ENCODE peak calls at places on chromosome 18, in ten cellular contexts. J is HCT116, P is adrenal gland, C is H1, D is transverse colon, Y is HepG2, M is ovary, X is A549, Z is uterus, I is body of pancreas. S is an unnamed sample.

GRCh38 chr18:78496095-78496494 is 483.5 kb upstream of the SALL3 start:
- DNase-seq in J (no peak), I (peak), Y (no peak), C (no peak), M (no peak), P (no peak), X (no peak), D (no peak), Z (peak), S (no peak)

GRCh38 chr18:75218064-75218463 is 7.5 kb downstream of the TSHZ1 start:
- DNase-seq in Z (no peak), D (no peak), I (no peak), X (no peak), P (no peak), J (no peak), C (no peak), M (no peak), Y (no peak), S (no peak)

GRCh38 chr18:42078711-42079110 is 123.7 kb downstream of the PIK3C3 start:
- DNase-seq in Z (no peak), Y (no peak), C (no peak), J (no peak), P (no peak), D (no peak), I (no peak), X (no peak), M (no peak), S (no peak)

GRCh38 chr18:79588131-79588635 is 91.4 kb upstream of the CTDP1 start:
- DNase-seq in Z (peak), I (no peak), J (no peak), D (peak), C (no peak), P (no peak), X (no peak), M (peak), Y (no peak), S (no peak)

GRCh38 chr18:79620586-79621165 is 58.9 kb upstream of the CTDP1 start:
- DNase-seq in J (no peak), X (no peak), M (no peak), C (no peak), Y (no peak), Z (no peak), I (no peak), D (no peak), P (no peak), S (no peak)

GRCh38 chr18:46704189-46704588 is 47.2 kb upstream of the LOXHD1 start:
- DNase-seq in I (no peak), Y (no peak), Z (no peak), J (no peak), D (no peak), M (no peak), C (no peak), X (no peak), P (peak), S (no peak)

GRCh38 chr18:3709166-3709565 is 259.2 kb downstream of the TGIF1 start:
- DNase-seq in J (no peak), Y (no peak), M (no peak), X (no peak), I (no peak), P (no peak), C (no peak), D (no peak), Z (no peak), S (no peak)

GRCh38 chr18:34225218-34225553 is 473 bp upstream of the NOL4 start:
- DNase-seq in C (no peak), Y (no peak), D (no peak), I (no peak), P (no peak), J (no peak), X (no peak), Z (no peak), M (no peak), S (no peak)

GRCh38 chr18:56315363-56315762 is 323.0 kb downstream of the TXNL1 start:
- DNase-seq in Z (no peak), C (no peak), J (no peak), Y (no peak), P (no peak), M (no peak), X (no peak), D (no peak), I (no peak), S (no peak)

GRCh38 chr18:62558015-62558663 is 35.3 kb downstream of the ZCCHC2 start:
- DNase-seq in I (no peak), Y (no peak), M (no peak), D (no peak), C (no peak), Z (no peak), J (no peak), P (no peak), X (no peak), S (no peak)

GRCh38 chr18:3458952-3459853 is 9.2 kb downstream of the TGIF1 start:
- DNase-seq in Z (no peak), J (no peak), X (peak), Y (no peak), M (no peak), P (no peak), D (no peak), C (no peak), I (no peak), S (no peak)

GRCh38 chr18:79400591-79401381 is 5.1 kb downstream of the NFATC1 start:
- DNase-seq in J (no peak), X (no peak), D (no peak), C (no peak), P (peak), I (no peak), Z (no peak), Y (no peak), M (no peak), S (no peak)

GRCh38 chr18:37566479-37567060 is 972 bp upstream of the CELF4 start:
- DNase-seq in P (no peak), J (no peak), X (no peak), Y (no peak), M (no peak), C (no peak), D (no peak), Z (no peak), I (no peak), S (no peak)

GRCh38 chr18:46756172-46756558 is 688 bp downstream of the ST8SIA5 start:
- DNase-seq in X (no peak), P (peak), Z (no peak), J (no peak), M (no peak), I (no peak), C (no peak), D (no peak), Y (no peak), S (no peak)

GRCh38 chr18:36350839-36351474 is 53.4 kb downstream of the FHOD3 start:
- DNase-seq in P (no peak), I (no peak), X (no peak), C (no peak), Z (no peak), J (no peak), D (no peak), M (no peak), Y (no peak), S (no peak)

GRCh38 chr18:51941999-51942398 is 398.0 kb upstream of the DCC start:
- DNase-seq in I (no peak), M (no peak), C (no peak), P (no peak), J (no peak), Z (no peak), D (no peak), X (no peak), Y (no peak), S (no peak)

GRCh38 chr18:56458770-56459450 is 179.5 kb downstream of the TXNL1 start:
- DNase-seq in M (no peak), J (no peak), Z (no peak), X (no peak), D (no peak), Y (no peak), I (no peak), C (no peak), P (no peak), S (no peak)

GRCh38 chr18:43587538-43588153 is 310.4 kb upstream of the SYT4 start:
- DNase-seq in Y (peak), C (no peak), P (no peak), M (no peak), X (peak), D (no peak), Z (no peak), I (no peak), J (no peak), S (no peak)

GRCh38 chr18:21433436-21433835 is 167.1 kb downstream of the ESCO1 start:
- DNase-seq in P (no peak), C (no peak), M (no peak), Y (no peak), D (no peak), Z (no peak), I (no peak), J (no peak), X (no peak), S (no peak)

GRCh38 chr18:36849288-36850011 is 20.5 kb downstream of the KIAA1328 start:
- DNase-seq in J (no peak), I (no peak), X (no peak), Z (no peak), C (no peak), D (no peak), M (no peak), P (no peak), Y (no peak), S (no peak)

GRCh38 chr18:74562775-74563174 is 28.5 kb downstream of the CNDP1 start:
- DNase-seq in I (no peak), X (no peak), D (no peak), Y (no peak), Z (no peak), P (no peak), J (no peak), M (no peak), C (no peak), S (no peak)

GRCh38 chr18:52700116-52700515 is 360.1 kb downstream of the DCC start:
- DNase-seq in M (no peak), D (no peak), P (no peak), X (no peak), J (no peak), Y (no peak), I (no peak), C (no peak), Z (no peak), S (no peak)

GRCh38 chr18:48962857-48963554 is 12.2 kb upstream of the SMAD7 start:
- DNase-seq in J (no peak), P (no peak), D (no peak), Z (no peak), Y (no peak), C (no peak), I (no peak), X (no peak), M (no peak), S (no peak)

GRCh38 chr18:47063070-47063469 is 27.6 kb upstream of the ELOA2 start:
- DNase-seq in X (no peak), I (no peak), Y (no peak), Z (no peak), P (no peak), J (no peak), M (no peak), D (no peak), C (no peak), S (no peak)

GRCh38 chr18:79567481-79568147 is 112.0 kb upstream of the CTDP1 start:
- DNase-seq in D (no peak), J (no peak), P (no peak), M (no peak), I (no peak), X (no peak), C (peak), Z (peak), Y (no peak), S (peak)

GRCh38 chr18:35282353-35282752 is 7.7 kb downstream of the ZSCAN30 start:
- DNase-seq in X (no peak), D (no peak), M (no peak), Z (no peak), J (no peak), P (no peak), Y (peak), C (no peak), I (no peak), S (peak)

GRCh38 chr18:6624729-6625308 is 104.7 kb upstream of the ARHGAP28 start:
- DNase-seq in X (no peak), J (no peak), I (no peak), C (no peak), D (no peak), P (no peak), M (no peak), Z (no peak), Y (no peak), S (no peak)

GRCh38 chr18:11577271-11578112 is 31.9 kb upstream of the SLC35G4 start:
- DNase-seq in Z (no peak), C (no peak), M (no peak), I (no peak), D (no peak), Y (no peak), X (no peak), J (no peak), P (no peak), S (no peak)

GRCh38 chr18:50586710-50587109 is 26.8 kb downstream of the MAPK4 start:
- DNase-seq in J (no peak), D (no peak), P (no peak), Z (no peak), M (no peak), Y (no peak), X (no peak), I (no peak), C (no peak), S (no peak)

GRCh38 chr18:26103579-26103978 is 13.2 kb upstream of the SS18 start:
- DNase-seq in Z (no peak), I (peak), C (no peak), Y (peak), M (no peak), X (peak), D (peak), J (peak), P (no peak), S (no peak)

GRCh38 chr18:74598350-74599001 is 806 bp downstream of the ZNF407 start:
- DNase-seq in J (peak), D (peak), C (no peak), I (peak), M (peak), Y (peak), X (peak), P (peak), Z (no peak), S (no peak)

GRCh38 chr18:79965119-79965902 is 868 bp downstream of the HSBP1L1 start:
- DNase-seq in Y (peak), I (peak), X (peak), D (peak), Z (peak), M (peak), J (no peak), P (peak), C (no peak), S (no peak)

GRCh38 chr18:21468514-21469164 is 131.9 kb downstream of the ESCO1 start:
- DNase-seq in D (no peak), I (no peak), P (no peak), Y (no peak), X (no peak), M (no peak), C (no peak), J (no peak), Z (no peak), S (no peak)

GRCh38 chr18:21314721-21315120 is 72.7 kb downstream of the GREB1L start:
- DNase-seq in D (no peak), J (peak), I (no peak), Y (no peak), P (no peak), C (no peak), X (no peak), M (no peak), Z (no peak), S (no peak)

DNA sequence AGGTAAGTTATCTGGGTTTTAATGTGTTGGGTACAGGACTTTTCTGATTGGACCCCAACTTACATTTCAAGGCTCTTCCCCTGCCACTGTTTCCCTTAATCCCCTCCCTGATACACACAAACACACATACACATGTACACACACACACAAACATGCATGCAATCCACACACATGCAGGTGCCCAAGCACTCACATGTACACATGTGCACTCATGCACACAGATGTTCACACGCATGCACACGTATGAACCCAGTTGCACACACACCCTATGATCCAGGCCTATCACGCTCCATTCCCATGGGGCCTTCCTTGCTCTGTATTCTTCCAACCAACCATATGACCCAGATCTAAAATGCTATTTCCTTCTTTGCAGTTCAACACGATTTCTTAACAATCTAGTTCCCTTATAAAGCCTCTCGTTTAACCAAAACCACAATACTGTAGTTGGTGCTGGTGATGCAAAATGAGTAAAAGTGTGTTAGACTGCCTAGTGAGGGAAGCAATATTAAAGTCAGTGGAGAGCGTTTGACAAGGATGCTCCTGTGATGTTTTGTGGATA is 11.1 kb downstream of the SERPINB8 start:
- DNase-seq in Y (no peak), Z (no peak), I (no peak), M (no peak), D (no peak), C (no peak), J (no peak), X (no peak), P (no peak), S (no peak)
- TF ChIP-seq POLR2A in Y (no peak), Z (no peak), I (no peak), M (no peak), D (no peak), C (no peak), J (no peak), X (no peak), P (no peak), S (no peak)

GRCh38 chr18:23135679-23136325 is 517 bp downstream of the CABLES1 start:
- DNase-seq in D (peak), M (peak), J (no peak), I (peak), Z (peak), Y (no peak), X (no peak), P (peak), C (no peak), S (peak)

GRCh38 chr18:23136326-23137092 is 1.2 kb downstream of the CABLES1 start:
- DNase-seq in J (no peak), Y (no peak), Z (peak), I (peak), D (no peak), P (no peak), X (no peak), C (no peak), M (peak), S (no peak)

GRCh38 chr18:23133860-23134779 is 1.2 kb upstream of the CABLES1 start:
- DNase-seq in Y (peak), M (no peak), X (peak), D (peak), P (no peak), I (peak), Z (no peak), J (peak), C (peak), S (no peak)

GRCh38 chr18:23137093-23137640 is 1.9 kb downstream of the CABLES1 start:
- DNase-seq in P (no peak), C (no peak), X (no peak), Y (no peak), D (no peak), J (no peak), Z (no peak), M (no peak), I (no peak), S (no peak)

GRCh38 chr18:23134780-23135678 is at the start of gene CABLES1:
- DNase-seq in M (peak), P (peak), Z (peak), J (no peak), X (peak), D (peak), I (peak), C (no peak), Y (peak), S (peak)
- TF ChIP-seq POLR2A in M (no peak), P (peak), Z (peak), J (no peak), X (peak), D (peak), I (peak), C (no peak), Y (peak), S (peak)

DNA sequence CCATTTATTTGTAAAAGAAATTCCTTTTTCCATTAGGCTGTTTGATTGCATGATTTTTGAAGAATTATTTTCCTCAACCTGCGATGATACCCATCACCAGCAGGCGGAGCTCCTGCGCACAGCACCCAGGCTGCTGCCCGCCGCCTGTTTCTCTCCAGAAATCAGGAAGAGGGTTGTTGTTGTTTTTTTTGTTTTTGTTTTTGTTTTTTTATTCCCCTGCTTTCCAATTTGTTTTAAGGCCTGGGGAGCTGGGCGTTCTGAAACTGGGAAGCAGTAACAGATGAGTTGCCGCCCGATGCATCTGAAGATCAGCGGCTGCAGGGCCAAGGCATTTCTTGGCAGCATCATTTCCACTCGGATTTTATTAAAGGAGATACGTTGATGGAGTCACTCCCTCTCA is 132.1 kb downstream of the MBP start:
- DNase-seq in D (peak), Y (no peak), J (no peak), Z (peak), P (peak), X (peak), C (no peak), I (peak), M (peak), S (peak)
- TF ChIP-seq POLR2A in D (no peak), Y (no peak), J (no peak), Z (no peak), P (no peak), X (no peak), C (no peak), I (no peak), M (no peak), S (no peak)

GRCh38 chr18:58700209-58700608 is 28.9 kb downstream of the MALT1 start:
- DNase-seq in C (no peak), Z (no peak), D (no peak), M (no peak), X (no peak), I (no peak), Y (no peak), P (no peak), J (no peak), S (no peak)
- TF ChIP-seq POLR2A in C (no peak), Z (no peak), D (no peak), M (no peak), X (no peak), I (no peak), Y (no peak), P (no peak), J (no peak), S (no peak)

GRCh38 chr18:31498450-31499156 is 626 bp downstream of the DSG2 start:
- DNase-seq in Y (no peak), J (no peak), C (no peak), M (peak), I (peak), D (peak), X (no peak), P (no peak), Z (peak), S (no peak)
- TF ChIP-seq POLR2A in Y (peak), J (no peak), C (no peak), M (no peak), I (no peak), D (no peak), X (no peak), P (no peak), Z (no peak), S (no peak)

DNA sequence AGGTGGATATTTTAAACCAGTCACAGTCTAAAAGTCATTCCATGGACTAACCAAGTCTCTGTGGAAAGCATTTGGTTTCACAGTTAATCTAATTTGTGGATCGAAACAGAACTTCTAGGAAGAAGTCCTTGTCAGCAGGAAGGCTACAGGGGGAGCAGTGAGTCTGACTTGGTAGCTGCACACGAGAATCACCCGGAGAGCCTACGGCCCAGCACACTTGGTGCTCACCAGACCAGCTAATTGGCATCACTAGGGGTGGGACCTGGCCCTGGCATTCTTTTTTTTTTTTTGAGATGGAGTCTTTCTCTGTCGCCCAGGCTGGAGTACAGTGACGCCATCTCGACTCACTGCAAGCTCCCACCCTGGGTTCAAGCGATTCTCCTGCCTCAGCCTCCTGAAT is 97.7 kb downstream of the ZNF532 start:
- DNase-seq in X (no peak), D (no peak), J (no peak), P (no peak), I (no peak), Y (no peak), Z (no peak), C (no peak), M (no peak), S (no peak)
- TF ChIP-seq POLR2A in X (no peak), D (no peak), J (no peak), P (no peak), I (no peak), Y (no peak), Z (no peak), C (no peak), M (no peak), S (no peak)